ENCODE peak calls at places on chromosomes 16 and 17, in seven cellular contexts. Q is IMR-90; U is CD8-positive, alpha-beta T cell; T is DND-41; C is BJ; D is tibial nerve; Y is GM12878. F is an unnamed sample. For H3K36me3, the result is how much of the 10 kb centered on the place peaks cover.

GRCh38 chr16:50457423-50457822 is 88.6 kb upstream of the BRD7 start:
- DNase-seq in Q (no peak), U (no peak), T (no peak), C (no peak), D (no peak), Y (no peak), F (no peak)

GRCh38 chr17:5264930-5265329 is 17.2 kb upstream of the RABEP1 start:
- DNase-seq in Q (no peak), U (no peak), T (peak), C (no peak), D (no peak), Y (no peak), F (no peak)

GRCh38 chr17:61130320-61130719 is 269.3 kb upstream of the TBX2 start:
- DNase-seq in Q (no peak), U (no peak), T (no peak), C (no peak), D (no peak), Y (no peak), F (no peak)

GRCh38 chr16:75483222-75483621 is 12.0 kb downstream of the CHST6 start:
- DNase-seq in Q (peak), U (no peak), T (no peak), C (no peak), D (no peak), Y (no peak), F (peak)

GRCh38 chr17:55814377-55814776 is 63.5 kb downstream of the PCTP start:
- DNase-seq in Q (no peak), U (no peak), T (no peak), C (no peak), D (no peak), Y (no peak), F (no peak)

GRCh38 chr17:76723812-76724211 is 2.6 kb downstream of the JMJD6 start:
- DNase-seq in Q (no peak), U (no peak), T (no peak), C (no peak), D (no peak), Y (no peak), F (no peak)

GRCh38 chr16:48963306-48963705 is 318.3 kb downstream of the CBLN1 start:
- DNase-seq in Q (peak), U (no peak), T (no peak), C (no peak), D (no peak), Y (no peak), F (no peak)

GRCh38 chr17:66165537-66166123 is 26.3 kb downstream of the CEP112 start:
- DNase-seq in Q (peak), U (no peak), T (peak), C (peak), D (no peak), Y (peak), F (no peak)

GRCh38 chr16:55849536-55849935 is 16.6 kb upstream of the CES1 start:
- DNase-seq in Q (no peak), U (no peak), T (no peak), C (no peak), D (no peak), Y (no peak), F (no peak)

GRCh38 chr17:16583781-16584180 is 14.8 kb upstream of the ZNF287 start:
- DNase-seq in Q (no peak), U (no peak), T (peak), C (no peak), D (no peak), Y (no peak), F (no peak)

DNA sequence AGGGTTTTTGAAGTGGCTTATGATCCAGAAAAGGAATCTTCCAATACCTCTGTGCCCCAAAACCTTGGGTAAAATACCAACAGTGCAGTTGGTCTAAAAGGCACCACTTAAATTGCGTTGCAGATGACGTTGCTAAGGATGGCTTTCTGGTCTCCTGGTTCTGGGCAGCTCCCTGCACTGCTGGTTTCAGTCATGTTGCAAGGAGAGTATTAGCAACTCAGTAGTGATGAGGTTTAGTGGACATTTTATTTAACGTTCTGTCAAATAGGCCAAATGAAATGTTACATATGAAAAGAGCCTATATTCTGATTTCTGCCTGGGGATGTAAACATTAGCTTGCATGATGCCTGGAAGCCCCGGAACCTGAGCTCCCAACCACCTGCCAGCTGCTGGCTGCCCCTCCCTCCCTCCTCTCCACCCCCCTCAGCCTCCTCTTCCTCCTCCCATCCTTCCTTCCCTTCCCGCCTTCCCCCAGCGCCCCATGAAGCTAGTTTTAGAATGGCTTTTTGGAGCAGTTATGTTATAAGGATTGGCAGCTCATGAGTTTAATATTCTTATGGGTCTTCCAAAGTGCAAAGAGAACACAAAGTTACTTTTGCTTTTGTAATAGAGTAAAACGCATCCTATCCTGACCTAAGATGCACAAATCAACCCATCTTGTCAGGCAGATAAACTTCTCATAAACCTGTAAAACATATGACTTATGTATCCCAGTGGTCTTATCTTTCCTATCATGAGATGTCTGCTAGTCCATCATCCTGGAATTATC is 20.7 kb downstream of the CD7 start:
- DNase-seq in Q (no peak), U (no peak), T (peak), C (no peak), D (no peak), Y (no peak), F (no peak)
- H3K4me3 ChIP-seq in Q (no peak), U (peak), T (no peak), C (no peak), D (no peak), Y (peak), F (no peak)

GRCh38 chr17:57434361-57434760 is 178.0 kb downstream of the MSI2 start:
- DNase-seq in Q (no peak), U (no peak), T (no peak), C (no peak), D (no peak), Y (no peak), F (no peak)

GRCh38 chr17:57429966-57430365 is 173.6 kb downstream of the MSI2 start:
- DNase-seq in Q (no peak), U (no peak), T (no peak), C (no peak), D (no peak), Y (no peak), F (no peak)

GRCh38 chr17:57433396-57433944 is 177.1 kb downstream of the MSI2 start:
- DNase-seq in Q (no peak), U (no peak), T (no peak), C (no peak), D (no peak), Y (no peak), F (no peak)

GRCh38 chr17:57431415-57431814 is 175.1 kb downstream of the MSI2 start:
- DNase-seq in Q (no peak), U (no peak), T (no peak), C (no peak), D (no peak), Y (no peak), F (no peak)

DNA sequence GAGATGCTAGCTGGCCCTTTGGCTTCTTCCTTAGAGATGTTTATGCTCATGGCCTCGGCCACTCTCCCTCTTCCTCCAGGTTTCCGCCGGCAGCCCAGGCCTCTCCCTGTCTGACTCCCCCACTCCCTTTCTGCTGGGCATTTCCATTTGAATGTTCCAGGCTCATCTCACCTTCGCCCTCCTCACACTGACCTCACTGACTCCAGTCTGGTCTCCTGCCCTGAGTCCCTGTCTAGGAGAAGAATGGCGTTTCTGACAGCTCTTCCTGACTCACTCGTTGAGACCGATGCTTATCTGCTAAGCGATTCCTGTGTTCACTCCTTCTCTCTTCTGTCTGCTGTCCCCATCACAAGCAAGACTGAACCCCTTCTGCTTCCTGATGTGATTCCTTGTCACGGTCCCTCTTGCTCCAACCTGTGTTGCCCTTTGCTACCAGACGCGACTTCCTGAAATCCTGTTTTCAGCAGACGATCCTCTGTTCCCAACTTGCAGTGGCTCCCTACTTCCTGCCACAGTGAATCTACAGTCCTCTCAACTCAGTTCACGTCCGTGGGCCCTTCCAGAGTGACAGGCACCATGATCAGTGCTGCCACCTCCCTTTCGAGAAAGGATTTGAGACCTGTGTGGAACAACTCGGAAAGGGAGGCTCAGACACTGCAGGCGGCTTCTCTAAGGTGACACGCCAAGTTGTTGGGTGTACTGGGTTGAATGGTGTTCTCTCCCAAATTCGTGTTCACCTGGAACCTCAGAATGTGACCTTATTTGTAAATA is 176.4 kb downstream of the MSI2 start:
- DNase-seq in Q (no peak), U (no peak), T (no peak), C (no peak), D (no peak), Y (no peak), F (no peak)
- TF ChIP-seq CTCF in Q (no peak), U (no peak), T (peak), C (no peak), D (no peak), Y (no peak), F (no peak)

DNA sequence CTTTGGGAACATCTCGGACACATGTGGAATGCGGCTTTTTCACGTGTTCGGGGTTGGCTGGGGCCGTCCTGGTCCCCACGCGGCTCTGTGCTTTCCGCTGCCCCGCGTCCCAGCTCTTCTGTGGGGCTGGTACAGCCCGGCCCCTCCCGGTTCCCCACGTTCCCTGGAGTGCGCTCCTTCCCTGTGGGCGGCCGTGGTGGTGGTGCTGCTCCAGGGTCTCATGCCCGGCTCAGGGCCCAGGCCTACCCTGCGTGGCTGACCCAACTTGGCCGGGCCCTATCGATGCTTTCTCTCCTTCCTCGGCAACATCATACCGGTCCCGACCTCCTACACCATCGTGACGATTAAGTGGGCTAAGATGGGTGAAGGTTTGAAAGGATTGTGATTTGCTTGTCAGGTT is 3.3 kb downstream of the TELO2 start:
- DNase-seq in Q (no peak), U (no peak), T (no peak), C (no peak), D (no peak), Y (no peak), F (no peak)
- H3K36me3 ChIP-seq in Q (under half), U (under half), T (half or more), C (under half), D (under half), Y (under half), F (under half)

GRCh38 chr16:85347213-85347591 is 234.9 kb upstream of the CIBAR2 start:
- DNase-seq in Q (no peak), U (no peak), T (peak), C (no peak), D (no peak), Y (no peak), F (no peak)
- H3K4me3 ChIP-seq in Q (no peak), U (no peak), T (no peak), C (no peak), D (no peak), Y (no peak), F (no peak)

GRCh38 chr17:32111141-32111771 is 31.0 kb upstream of the RHOT1 start:
- DNase-seq in Q (peak), U (peak), T (peak), C (no peak), D (peak), Y (no peak), F (no peak)
- TF ChIP-seq CTCF in Q (peak), U (peak), T (peak), C (peak), D (peak), Y (peak), F (peak)

GRCh38 chr17:60059082-60059481 is 19.6 kb downstream of the HEATR6 start:
- DNase-seq in Q (no peak), U (no peak), T (no peak), C (no peak), D (no peak), Y (no peak), F (no peak)
- H3K36me3 ChIP-seq in Q (under half), U (under half), T (half or more), C (under half), D (under half), Y (under half), F (under half)

GRCh38 chr16:11361751-11362742 is 16.8 kb downstream of the RMI2 start:
- DNase-seq in Q (no peak), U (no peak), T (peak), C (no peak), D (no peak), Y (peak), F (no peak)
- H3K4me3 ChIP-seq in Q (no peak), U (peak), T (no peak), C (no peak), D (no peak), Y (peak), F (no peak)

GRCh38 chr16:82630688-82631087 is 3.9 kb downstream of the CDH13 start:
- DNase-seq in Q (peak), U (no peak), T (no peak), C (no peak), D (no peak), Y (no peak), F (no peak)
- TF ChIP-seq CTCF in Q (peak), U (no peak), T (peak), C (peak), D (peak), Y (no peak), F (peak)

GRCh38 chr17:45404870-45405249 is 27.8 kb downstream of the ARHGAP27 start:
- DNase-seq in Q (no peak), U (no peak), T (no peak), C (no peak), D (no peak), Y (no peak), F (no peak)
- H3K36me3 ChIP-seq in Q (under half), U (under half), T (half or more), C (under half), D (under half), Y (under half), F (under half)

DNA sequence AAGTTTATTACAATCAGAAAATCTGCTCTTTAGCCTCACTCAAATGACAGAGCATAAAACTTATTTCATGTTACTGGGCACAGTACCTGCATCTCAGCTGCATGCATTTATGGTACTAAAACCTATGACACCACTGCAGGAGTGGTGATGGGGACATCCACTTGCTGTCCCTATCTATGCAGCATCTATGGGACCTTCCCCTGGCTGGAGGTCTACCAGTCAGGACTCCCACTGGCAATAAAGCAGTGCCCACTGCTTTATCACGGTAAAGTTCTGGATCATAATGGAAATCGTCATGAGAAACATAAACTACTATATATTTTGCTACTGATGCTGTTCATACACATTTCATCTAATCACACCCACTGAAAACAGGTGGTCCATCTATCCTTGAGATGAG is 26.2 kb downstream of the NSMCE1 start:
- DNase-seq in Q (no peak), U (no peak), T (no peak), C (no peak), D (no peak), Y (no peak), F (no peak)
- H3K4me3 ChIP-seq in Q (no peak), U (no peak), T (no peak), C (no peak), D (no peak), Y (peak), F (no peak)

F was measured in kidney epithelial cell.